ENCODE peak calls at places on chromosomes 11 and 22, in five cellular contexts. One of them, this sample, is unnamed.

GRCh38 chr22:25702571-25703167 is 39.3 kb upstream of the MYO18B start:
- DNase-seq in progenitor cell of endocrine pancreas: no peak
- DNase-seq in cardiac muscle cell: no peak
- DNase-seq in upper lobe of left lung: no peak
- DNase-seq in PC-3: no peak
- DNase-seq in this sample: no peak

GRCh38 chr22:42918500-42918899 is 61.4 kb upstream of the ARFGAP3 start:
- DNase-seq in progenitor cell of endocrine pancreas: no peak
- DNase-seq in cardiac muscle cell: no peak
- DNase-seq in upper lobe of left lung: no peak
- DNase-seq in PC-3: no peak
- DNase-seq in this sample: no peak

GRCh38 chr22:43099095-43099494 is 9.9 kb upstream of the TTLL1 start:
- DNase-seq in progenitor cell of endocrine pancreas: no peak
- DNase-seq in cardiac muscle cell: no peak
- DNase-seq in upper lobe of left lung: no peak
- DNase-seq in PC-3: no peak
- DNase-seq in this sample: no peak

GRCh38 chr11:117597083-117597482 is 199.9 kb downstream of the DSCAML1 start:
- DNase-seq in progenitor cell of endocrine pancreas: peak
- DNase-seq in cardiac muscle cell: peak
- DNase-seq in upper lobe of left lung: no peak
- DNase-seq in PC-3: peak
- DNase-seq in this sample: no peak

GRCh38 chr11:73889019-73889418 is 12.2 kb downstream of the PAAF1 start:
- DNase-seq in progenitor cell of endocrine pancreas: no peak
- DNase-seq in cardiac muscle cell: no peak
- DNase-seq in upper lobe of left lung: no peak
- DNase-seq in PC-3: peak
- DNase-seq in this sample: no peak

GRCh38 chr11:118790357-118791014 is 478 bp downstream of the DDX6 start:
- DNase-seq in progenitor cell of endocrine pancreas: peak
- DNase-seq in cardiac muscle cell: peak
- DNase-seq in upper lobe of left lung: no peak
- DNase-seq in PC-3: peak
- DNase-seq in this sample: no peak

GRCh38 chr11:17875908-17876307 is 136.9 kb downstream of the SERGEF start:
- DNase-seq in progenitor cell of endocrine pancreas: no peak
- DNase-seq in cardiac muscle cell: no peak
- DNase-seq in upper lobe of left lung: no peak
- DNase-seq in PC-3: no peak
- DNase-seq in this sample: no peak

GRCh38 chr11:35978891-35979290 is 35.0 kb downstream of the LDLRAD3 start:
- DNase-seq in progenitor cell of endocrine pancreas: no peak
- DNase-seq in cardiac muscle cell: no peak
- DNase-seq in upper lobe of left lung: no peak
- DNase-seq in PC-3: no peak
- DNase-seq in this sample: no peak

GRCh38 chr11:61129608-61130523 is 27.6 kb downstream of the CD5 start:
- DNase-seq in progenitor cell of endocrine pancreas: peak
- DNase-seq in cardiac muscle cell: peak
- DNase-seq in upper lobe of left lung: peak
- DNase-seq in PC-3: peak
- DNase-seq in this sample: peak

GRCh38 chr11:73532310-73532709 is 65.6 kb downstream of the FAM168A start:
- DNase-seq in progenitor cell of endocrine pancreas: no peak
- DNase-seq in cardiac muscle cell: no peak
- DNase-seq in upper lobe of left lung: no peak
- DNase-seq in PC-3: no peak
- DNase-seq in this sample: no peak

GRCh38 chr11:116109228-116109627 is 605.0 kb upstream of the CADM1 start:
- DNase-seq in progenitor cell of endocrine pancreas: no peak
- DNase-seq in cardiac muscle cell: no peak
- DNase-seq in upper lobe of left lung: no peak
- DNase-seq in PC-3: peak
- DNase-seq in this sample: no peak

GRCh38 chr22:31637375-31637937 is 24.6 kb downstream of the PISD start:
- DNase-seq in progenitor cell of endocrine pancreas: no peak
- DNase-seq in cardiac muscle cell: peak
- DNase-seq in upper lobe of left lung: no peak
- DNase-seq in PC-3: no peak
- DNase-seq in this sample: no peak

GRCh38 chr11:103528046-103528445 is 418.8 kb downstream of the DYNC2H1 start:
- DNase-seq in progenitor cell of endocrine pancreas: no peak
- DNase-seq in cardiac muscle cell: no peak
- DNase-seq in upper lobe of left lung: no peak
- DNase-seq in PC-3: peak
- DNase-seq in this sample: no peak

GRCh38 chr22:37043828-37044538 is 7.6 kb upstream of the KCTD17 start:
- DNase-seq in progenitor cell of endocrine pancreas: peak
- DNase-seq in cardiac muscle cell: peak
- DNase-seq in upper lobe of left lung: no peak
- DNase-seq in PC-3: peak
- DNase-seq in this sample: no peak

GRCh38 chr22:23053051-23053707 is 17.1 kb upstream of the GNAZ start:
- DNase-seq in progenitor cell of endocrine pancreas: no peak
- DNase-seq in cardiac muscle cell: no peak
- DNase-seq in upper lobe of left lung: no peak
- DNase-seq in PC-3: no peak
- DNase-seq in this sample: peak

GRCh38 chr11:76175731-76176303 is 30.5 kb downstream of the WNT11 start:
- DNase-seq in progenitor cell of endocrine pancreas: no peak
- DNase-seq in cardiac muscle cell: no peak
- DNase-seq in upper lobe of left lung: no peak
- DNase-seq in PC-3: no peak
- DNase-seq in this sample: no peak

GRCh38 chr11:84476581-84476980 is 1150.6 kb downstream of the DLG2 start:
- DNase-seq in progenitor cell of endocrine pancreas: no peak
- DNase-seq in cardiac muscle cell: no peak
- DNase-seq in upper lobe of left lung: no peak
- DNase-seq in PC-3: no peak
- DNase-seq in this sample: no peak

GRCh38 chr11:133901999-133902398 is 54.8 kb downstream of the IGSF9B start:
- DNase-seq in progenitor cell of endocrine pancreas: no peak
- DNase-seq in cardiac muscle cell: no peak
- DNase-seq in upper lobe of left lung: no peak
- DNase-seq in PC-3: no peak
- DNase-seq in this sample: peak

GRCh38 chr11:20131744-20132666 is 28.3 kb downstream of the DBX1 start:
- DNase-seq in progenitor cell of endocrine pancreas: peak
- DNase-seq in cardiac muscle cell: peak
- DNase-seq in upper lobe of left lung: peak
- DNase-seq in PC-3: peak
- DNase-seq in this sample: no peak

GRCh38 chr11:117095301-117096139 is 2.7 kb downstream of the SIK3 start:
- DNase-seq in progenitor cell of endocrine pancreas: no peak
- DNase-seq in cardiac muscle cell: no peak
- DNase-seq in upper lobe of left lung: no peak
- DNase-seq in PC-3: peak
- DNase-seq in this sample: no peak

GRCh38 chr22:29987143-29987542 is 93.1 kb upstream of the HORMAD2 start:
- DNase-seq in progenitor cell of endocrine pancreas: no peak
- DNase-seq in cardiac muscle cell: peak
- DNase-seq in upper lobe of left lung: no peak
- DNase-seq in PC-3: no peak
- DNase-seq in this sample: no peak

GRCh38 chr11:128379587-128380279 is 207.6 kb downstream of the ETS1 start:
- DNase-seq in progenitor cell of endocrine pancreas: no peak
- DNase-seq in cardiac muscle cell: peak
- DNase-seq in upper lobe of left lung: no peak
- DNase-seq in PC-3: peak
- DNase-seq in this sample: no peak

GRCh38 chr11:35116762-35117588 is 22.0 kb upstream of the CD44 start:
- DNase-seq in progenitor cell of endocrine pancreas: no peak
- DNase-seq in cardiac muscle cell: no peak
- DNase-seq in upper lobe of left lung: peak
- DNase-seq in PC-3: no peak
- DNase-seq in this sample: no peak

GRCh38 chr11:31026315-31026714 is 343.2 kb downstream of the DCDC1 start:
- DNase-seq in progenitor cell of endocrine pancreas: no peak
- DNase-seq in cardiac muscle cell: no peak
- DNase-seq in upper lobe of left lung: no peak
- DNase-seq in PC-3: no peak
- DNase-seq in this sample: no peak

GRCh38 chr11:76694664-76695063 is 24.1 kb upstream of the LRRC32 start:
- DNase-seq in progenitor cell of endocrine pancreas: no peak
- DNase-seq in cardiac muscle cell: no peak
- DNase-seq in upper lobe of left lung: no peak
- DNase-seq in PC-3: peak
- DNase-seq in this sample: no peak

GRCh38 chr11:110059706-110060430 is 33.3 kb upstream of the ZC3H12C start:
- DNase-seq in progenitor cell of endocrine pancreas: no peak
- DNase-seq in cardiac muscle cell: no peak
- DNase-seq in upper lobe of left lung: no peak
- DNase-seq in PC-3: peak
- DNase-seq in this sample: no peak

GRCh38 chr11:2463766-2464277 is 19.0 kb downstream of the KCNQ1 start:
- DNase-seq in progenitor cell of endocrine pancreas: no peak
- DNase-seq in cardiac muscle cell: no peak
- DNase-seq in upper lobe of left lung: peak
- DNase-seq in PC-3: no peak
- DNase-seq in this sample: peak

GRCh38 chr22:36211237-36211881 is 9.8 kb upstream of the APOL4 start:
- DNase-seq in progenitor cell of endocrine pancreas: no peak
- DNase-seq in cardiac muscle cell: no peak
- DNase-seq in upper lobe of left lung: no peak
- DNase-seq in PC-3: no peak
- DNase-seq in this sample: no peak

GRCh38 chr22:42434283-42434682 is 2.1 kb upstream of the NFAM1 start:
- DNase-seq in progenitor cell of endocrine pancreas: no peak
- DNase-seq in cardiac muscle cell: no peak
- DNase-seq in upper lobe of left lung: no peak
- DNase-seq in PC-3: no peak
- DNase-seq in this sample: no peak

GRCh38 chr11:69580529-69580928 is 60.4 kb upstream of the CCND1 start:
- DNase-seq in progenitor cell of endocrine pancreas: no peak
- DNase-seq in cardiac muscle cell: no peak
- DNase-seq in upper lobe of left lung: no peak
- DNase-seq in PC-3: no peak
- DNase-seq in this sample: no peak
- TF ChIP-seq CTCF in progenitor cell of endocrine pancreas: no peak
- TF ChIP-seq CTCF in cardiac muscle cell: no peak
- TF ChIP-seq CTCF in upper lobe of left lung: no peak
- TF ChIP-seq CTCF in PC-3: no peak
- TF ChIP-seq CTCF in this sample: no peak

GRCh38 chr11:63814383-63814736 is 1.1 kb downstream of the SPINDOC start:
- DNase-seq in progenitor cell of endocrine pancreas: no peak
- DNase-seq in cardiac muscle cell: no peak
- DNase-seq in upper lobe of left lung: no peak
- DNase-seq in PC-3: peak
- DNase-seq in this sample: no peak

GRCh38 chr11:63816732-63817131 is 3.5 kb downstream of the SPINDOC start:
- DNase-seq in progenitor cell of endocrine pancreas: no peak
- DNase-seq in cardiac muscle cell: no peak
- DNase-seq in upper lobe of left lung: no peak
- DNase-seq in PC-3: no peak
- DNase-seq in this sample: no peak

GRCh38 chr11:63813563-63814382 is 517 bp downstream of the SPINDOC start:
- DNase-seq in progenitor cell of endocrine pancreas: peak
- DNase-seq in cardiac muscle cell: peak
- DNase-seq in upper lobe of left lung: peak
- DNase-seq in PC-3: peak
- DNase-seq in this sample: no peak

GRCh38 chr11:63813035-63813562 is at the start of gene SPINDOC:
- DNase-seq in progenitor cell of endocrine pancreas: peak
- DNase-seq in cardiac muscle cell: peak
- DNase-seq in upper lobe of left lung: peak
- DNase-seq in PC-3: peak
- DNase-seq in this sample: peak

GRCh38 chr11:63811522-63811921 is 1.7 kb upstream of the SPINDOC start:
- DNase-seq in progenitor cell of endocrine pancreas: no peak
- DNase-seq in cardiac muscle cell: no peak
- DNase-seq in upper lobe of left lung: no peak
- DNase-seq in PC-3: no peak
- DNase-seq in this sample: no peak
- TF ChIP-seq CTCF in progenitor cell of endocrine pancreas: no peak
- TF ChIP-seq CTCF in cardiac muscle cell: no peak
- TF ChIP-seq CTCF in upper lobe of left lung: no peak
- TF ChIP-seq CTCF in PC-3: no peak
- TF ChIP-seq CTCF in this sample: no peak

GRCh38 chr11:66467034-66467659 is 442 bp downstream of the PELI3 start:
- DNase-seq in progenitor cell of endocrine pancreas: peak
- DNase-seq in cardiac muscle cell: peak
- DNase-seq in upper lobe of left lung: peak
- DNase-seq in PC-3: peak
- DNase-seq in this sample: no peak
- TF ChIP-seq CTCF in progenitor cell of endocrine pancreas: peak
- TF ChIP-seq CTCF in cardiac muscle cell: peak
- TF ChIP-seq CTCF in upper lobe of left lung: peak
- TF ChIP-seq CTCF in PC-3: peak
- TF ChIP-seq CTCF in this sample: peak

GRCh38 chr22:50576070-50576469 is 2.2 kb downstream of the CPT1B start:
- DNase-seq in progenitor cell of endocrine pancreas: no peak
- DNase-seq in cardiac muscle cell: peak
- DNase-seq in upper lobe of left lung: no peak
- DNase-seq in PC-3: peak
- DNase-seq in this sample: no peak
- TF ChIP-seq CTCF in progenitor cell of endocrine pancreas: no peak
- TF ChIP-seq CTCF in cardiac muscle cell: peak
- TF ChIP-seq CTCF in upper lobe of left lung: no peak
- TF ChIP-seq CTCF in PC-3: peak
- TF ChIP-seq CTCF in this sample: peak

GRCh38 chr11:83194284-83195175 is 1.0 kb downstream of the ANKRD42 start:
- DNase-seq in progenitor cell of endocrine pancreas: peak
- DNase-seq in cardiac muscle cell: peak
- DNase-seq in upper lobe of left lung: peak
- DNase-seq in PC-3: peak
- DNase-seq in this sample: no peak

GRCh38 chr11:83193315-83194283 is at the start of gene ANKRD42:
- DNase-seq in progenitor cell of endocrine pancreas: peak
- DNase-seq in cardiac muscle cell: peak
- DNase-seq in upper lobe of left lung: peak
- DNase-seq in PC-3: peak
- DNase-seq in this sample: peak

GRCh38 chr11:83192846-83193245 is 666 bp upstream of the ANKRD42 start:
- DNase-seq in progenitor cell of endocrine pancreas: no peak
- DNase-seq in cardiac muscle cell: no peak
- DNase-seq in upper lobe of left lung: no peak
- DNase-seq in PC-3: no peak
- DNase-seq in this sample: no peak

GRCh38 chr11:83191986-83192385 is 1.5 kb upstream of the ANKRD42 start:
- DNase-seq in progenitor cell of endocrine pancreas: no peak
- DNase-seq in cardiac muscle cell: no peak
- DNase-seq in upper lobe of left lung: no peak
- DNase-seq in PC-3: no peak
- DNase-seq in this sample: no peak

DNA sequence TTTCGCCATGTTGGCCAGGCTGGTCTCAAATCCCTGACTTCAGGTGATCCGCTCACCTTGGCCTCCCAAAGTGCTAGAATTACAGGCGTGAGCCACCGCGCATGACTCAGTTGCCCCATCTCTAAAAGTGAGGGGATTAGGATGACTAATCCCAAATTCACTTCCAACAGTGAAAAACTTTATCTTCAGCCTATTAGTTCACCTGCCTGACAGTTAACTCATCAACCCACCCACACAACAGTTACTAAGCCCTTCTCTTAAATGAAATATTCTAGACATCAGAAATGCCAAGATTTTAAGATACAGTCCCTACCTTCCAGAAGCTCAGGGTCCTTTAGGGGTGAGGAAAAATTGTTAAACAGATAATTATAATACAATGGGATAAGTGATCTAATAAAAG is 2.0 kb upstream of the ANKRD42 start:
- DNase-seq in progenitor cell of endocrine pancreas: no peak
- DNase-seq in cardiac muscle cell: no peak
- DNase-seq in upper lobe of left lung: no peak
- DNase-seq in PC-3: no peak
- DNase-seq in this sample: no peak
- TF ChIP-seq CTCF in progenitor cell of endocrine pancreas: no peak
- TF ChIP-seq CTCF in cardiac muscle cell: no peak
- TF ChIP-seq CTCF in upper lobe of left lung: no peak
- TF ChIP-seq CTCF in PC-3: no peak
- TF ChIP-seq CTCF in this sample: no peak